ENCODE peak calls at places on chromosomes 4 and X, in seven cellular contexts. One of them, this sample, is unnamed.
A peak's percentile ranks its signal among the peaks of the same experiment; 100 is the strongest.

GRCh38 chrX:41779058-41779564 is 55.1 kb downstream of the GPR82 start:
- DNase-seq in tibial artery: no peak
- DNase-seq in endodermal cell: no peak
- DNase-seq in ascending aorta: no peak
- DNase-seq in K562: no peak
- DNase-seq in A549: peak; percentile 22
- DNase-seq in upper lobe of left lung: no peak
- DNase-seq in this sample: no peak

GRCh38 chr4:185712350-185713024 is 99.5 kb downstream of the SORBS2 start:
- DNase-seq in K562: no peak
- DNase-seq in A549: no peak
- DNase-seq in endodermal cell: no peak
- DNase-seq in ascending aorta: no peak
- DNase-seq in upper lobe of left lung: no peak
- DNase-seq in tibial artery: no peak
- DNase-seq in this sample: no peak

GRCh38 chr4:27218013-27218412 is 357.4 kb downstream of the STIM2 start:
- DNase-seq in endodermal cell: no peak
- DNase-seq in ascending aorta: no peak
- DNase-seq in K562: no peak
- DNase-seq in A549: no peak
- DNase-seq in upper lobe of left lung: no peak
- DNase-seq in tibial artery: no peak
- DNase-seq in this sample: no peak

GRCh38 chr4:183611210-183611830 is 47.7 kb downstream of the RWDD4 start:
- DNase-seq in ascending aorta: no peak
- DNase-seq in upper lobe of left lung: peak; percentile 26
- DNase-seq in endodermal cell: peak; percentile 58
- DNase-seq in A549: no peak
- DNase-seq in K562: no peak
- DNase-seq in tibial artery: no peak
- DNase-seq in this sample: no peak

GRCh38 chrX:123803331-123803983 is 56.4 kb upstream of the XIAP start:
- DNase-seq in ascending aorta: no peak
- DNase-seq in upper lobe of left lung: peak; percentile 41
- DNase-seq in A549: peak; percentile 66
- DNase-seq in tibial artery: peak; percentile 20
- DNase-seq in K562: peak; percentile 68
- DNase-seq in endodermal cell: peak; percentile 60
- DNase-seq in this sample: no peak

GRCh38 chr4:148007303-148007702 is 275.4 kb downstream of the ARHGAP10 start:
- DNase-seq in upper lobe of left lung: no peak
- DNase-seq in ascending aorta: no peak
- DNase-seq in endodermal cell: no peak
- DNase-seq in A549: peak; percentile 66
- DNase-seq in K562: peak; percentile 9
- DNase-seq in tibial artery: no peak
- DNase-seq in this sample: peak; percentile 87

GRCh38 chr4:185470503-185471195 is 884 bp downstream of the CCDC110 start:
- DNase-seq in ascending aorta: peak; percentile 86
- DNase-seq in tibial artery: peak; percentile 60
- DNase-seq in endodermal cell: no peak
- DNase-seq in A549: peak; percentile 8
- DNase-seq in K562: no peak
- DNase-seq in upper lobe of left lung: peak; percentile 58
- DNase-seq in this sample: no peak

GRCh38 chr4:172675232-172675631 is 493.4 kb upstream of the GALNT7 start:
- DNase-seq in upper lobe of left lung: no peak
- DNase-seq in K562: no peak
- DNase-seq in endodermal cell: no peak
- DNase-seq in A549: no peak
- DNase-seq in tibial artery: no peak
- DNase-seq in ascending aorta: no peak
- DNase-seq in this sample: no peak

GRCh38 chr4:34619531-34620109 is 1624.7 kb downstream of the ARAP2 start:
- DNase-seq in tibial artery: no peak
- DNase-seq in endodermal cell: no peak
- DNase-seq in upper lobe of left lung: no peak
- DNase-seq in ascending aorta: no peak
- DNase-seq in A549: no peak
- DNase-seq in K562: no peak
- DNase-seq in this sample: no peak

GRCh38 chr4:76377922-76378321 is 43.0 kb downstream of the CCDC158 start:
- DNase-seq in tibial artery: no peak
- DNase-seq in endodermal cell: peak; percentile 76
- DNase-seq in A549: peak; percentile 15
- DNase-seq in K562: peak; percentile 61
- DNase-seq in upper lobe of left lung: peak; percentile 47
- DNase-seq in ascending aorta: no peak
- DNase-seq in this sample: no peak

GRCh38 chrX:10208953-10209352 is 52.2 kb downstream of the CLCN4 start:
- DNase-seq in tibial artery: no peak
- DNase-seq in endodermal cell: no peak
- DNase-seq in K562: no peak
- DNase-seq in upper lobe of left lung: no peak
- DNase-seq in A549: no peak
- DNase-seq in ascending aorta: no peak
- DNase-seq in this sample: no peak

GRCh38 chrX:135931644-135932487 is 38.4 kb downstream of the SAGE1 start:
- DNase-seq in A549: no peak
- DNase-seq in tibial artery: peak; percentile 22
- DNase-seq in K562: peak; percentile 10
- DNase-seq in upper lobe of left lung: peak; percentile 49
- DNase-seq in ascending aorta: peak; percentile 66
- DNase-seq in endodermal cell: peak; percentile 84
- DNase-seq in this sample: no peak

GRCh38 chrX:40434443-40434842 is 146.3 kb upstream of the ATP6AP2 start:
- DNase-seq in endodermal cell: no peak
- DNase-seq in tibial artery: no peak
- DNase-seq in K562: no peak
- DNase-seq in ascending aorta: no peak
- DNase-seq in A549: no peak
- DNase-seq in upper lobe of left lung: no peak
- DNase-seq in this sample: no peak

GRCh38 chr4:13654158-13654797 is 26.8 kb upstream of the BOD1L1 start:
- DNase-seq in K562: peak; percentile 71
- DNase-seq in endodermal cell: peak; percentile 96
- DNase-seq in A549: peak; percentile 18
- DNase-seq in tibial artery: peak; percentile 79
- DNase-seq in ascending aorta: peak; percentile 89
- DNase-seq in upper lobe of left lung: peak; percentile 73
- DNase-seq in this sample: peak; percentile 92

GRCh38 chr4:8272472-8273428 is 3.2 kb downstream of the HTRA3 start:
- DNase-seq in upper lobe of left lung: no peak
- DNase-seq in tibial artery: no peak
- DNase-seq in endodermal cell: no peak
- DNase-seq in ascending aorta: no peak
- DNase-seq in K562: no peak
- DNase-seq in A549: no peak
- DNase-seq in this sample: no peak

GRCh38 chr4:150583287-150584197 is 1.6 kb downstream of the MAB21L2 start:
- DNase-seq in tibial artery: no peak
- DNase-seq in upper lobe of left lung: peak; percentile 20
- DNase-seq in K562: no peak
- DNase-seq in A549: no peak
- DNase-seq in ascending aorta: no peak
- DNase-seq in endodermal cell: peak; percentile 88
- DNase-seq in this sample: no peak

GRCh38 chr4:109972786-109973528 is 60.3 kb downstream of the EGF start:
- DNase-seq in K562: no peak
- DNase-seq in tibial artery: no peak
- DNase-seq in upper lobe of left lung: no peak
- DNase-seq in A549: no peak
- DNase-seq in endodermal cell: no peak
- DNase-seq in ascending aorta: no peak
- DNase-seq in this sample: no peak

GRCh38 chr4:149914521-149915115 is 99.0 kb upstream of the IQCM start:
- DNase-seq in ascending aorta: no peak
- DNase-seq in tibial artery: no peak
- DNase-seq in A549: peak; percentile 25
- DNase-seq in K562: peak; percentile 32
- DNase-seq in endodermal cell: peak; percentile 86
- DNase-seq in upper lobe of left lung: no peak
- DNase-seq in this sample: no peak

GRCh38 chr4:82284475-82284857 is 89.3 kb downstream of the HNRNPD start:
- DNase-seq in K562: no peak
- DNase-seq in ascending aorta: peak; percentile 66
- DNase-seq in upper lobe of left lung: peak; percentile 33
- DNase-seq in A549: no peak
- DNase-seq in endodermal cell: no peak
- DNase-seq in tibial artery: no peak
- DNase-seq in this sample: no peak

GRCh38 chr4:48772568-48772967 is 7.5 kb downstream of the FRYL start:
- DNase-seq in A549: no peak
- DNase-seq in ascending aorta: no peak
- DNase-seq in tibial artery: no peak
- DNase-seq in K562: no peak
- DNase-seq in endodermal cell: no peak
- DNase-seq in upper lobe of left lung: no peak
- DNase-seq in this sample: no peak

GRCh38 chr4:138689182-138689546 is 326.4 kb upstream of the NOCT start:
- DNase-seq in A549: no peak
- DNase-seq in ascending aorta: no peak
- DNase-seq in K562: no peak
- DNase-seq in endodermal cell: no peak
- DNase-seq in tibial artery: no peak
- DNase-seq in upper lobe of left lung: no peak
- DNase-seq in this sample: no peak

GRCh38 chr4:1082215-1083182 is 30.9 kb downstream of the RNF212 start:
- DNase-seq in endodermal cell: no peak
- DNase-seq in ascending aorta: peak; percentile 91
- DNase-seq in K562: no peak
- DNase-seq in A549: peak; percentile 71
- DNase-seq in upper lobe of left lung: peak; percentile 92
- DNase-seq in tibial artery: peak; percentile 72
- DNase-seq in this sample: no peak

GRCh38 chr4:1080432-1080831 is 32.9 kb downstream of the RNF212 start:
- DNase-seq in ascending aorta: no peak
- DNase-seq in upper lobe of left lung: no peak
- DNase-seq in A549: no peak
- DNase-seq in K562: no peak
- DNase-seq in endodermal cell: no peak
- DNase-seq in tibial artery: no peak
- DNase-seq in this sample: no peak

GRCh38 chr4:1079711-1080265 is 33.6 kb downstream of the RNF212 start:
- DNase-seq in ascending aorta: no peak
- DNase-seq in endodermal cell: no peak
- DNase-seq in K562: no peak
- DNase-seq in tibial artery: no peak
- DNase-seq in upper lobe of left lung: no peak
- DNase-seq in A549: no peak
- DNase-seq in this sample: no peak

GRCh38 chr4:1080961-1081688 is 32.2 kb downstream of the RNF212 start:
- DNase-seq in ascending aorta: no peak
- DNase-seq in upper lobe of left lung: no peak
- DNase-seq in endodermal cell: no peak
- DNase-seq in tibial artery: no peak
- DNase-seq in K562: peak; percentile 35
- DNase-seq in A549: peak; percentile 16
- DNase-seq in this sample: no peak

GRCh38 chr4:1081689-1082040 is 31.7 kb downstream of the RNF212 start:
- DNase-seq in ascending aorta: no peak
- DNase-seq in A549: peak; percentile 23
- DNase-seq in tibial artery: no peak
- DNase-seq in upper lobe of left lung: no peak
- DNase-seq in endodermal cell: no peak
- DNase-seq in K562: no peak
- DNase-seq in this sample: no peak
- H3K4me1 ChIP-seq in ascending aorta: peaks cover 7% of the 10 kb centered on the region
- H3K4me1 ChIP-seq in A549: peaks cover 25% of the 10 kb centered on the region
- H3K4me1 ChIP-seq in tibial artery: peaks cover 4% of the 10 kb centered on the region
- H3K4me1 ChIP-seq in upper lobe of left lung: peaks cover 9% of the 10 kb centered on the region
- H3K4me1 ChIP-seq in endodermal cell: no peaks in the 10 kb centered on the region
- H3K4me1 ChIP-seq in K562: peaks cover 3% of the 10 kb centered on the region
- H3K4me1 ChIP-seq in this sample: no peaks in the 10 kb centered on the region

DNA sequence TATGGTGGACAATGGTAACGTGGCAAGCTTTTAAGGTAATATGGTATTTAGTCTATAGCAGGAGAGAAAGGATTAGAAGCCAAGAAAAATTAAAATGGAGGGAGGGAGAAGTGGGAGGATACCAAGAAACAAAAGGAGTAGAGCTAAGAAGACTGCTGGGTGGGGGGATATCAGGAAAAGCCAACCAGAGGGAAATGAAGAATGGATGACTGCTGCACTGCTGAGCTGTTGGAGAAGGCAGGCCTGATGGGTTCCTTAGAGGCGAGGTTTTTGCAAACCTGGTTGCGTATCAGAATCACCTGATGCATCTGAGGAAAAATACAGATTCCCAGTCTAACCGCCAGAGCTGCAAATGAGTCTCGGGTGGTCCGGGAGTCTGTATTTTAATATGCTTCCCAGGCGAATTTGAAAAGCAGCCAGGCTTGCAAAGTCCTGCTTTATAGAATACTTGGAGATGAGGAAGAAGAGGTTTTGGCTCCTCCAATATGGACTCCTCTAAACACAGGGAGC is 1.5 kb downstream of the PGRMC1 start:
- DNase-seq in A549: no peak
- DNase-seq in endodermal cell: peak; percentile 50
- DNase-seq in tibial artery: no peak
- DNase-seq in K562: no peak
- DNase-seq in upper lobe of left lung: no peak
- DNase-seq in ascending aorta: no peak
- DNase-seq in this sample: no peak
- H3K4me1 ChIP-seq in A549: peaks cover 42% of the 10 kb centered on the region
- H3K4me1 ChIP-seq in endodermal cell: no peaks in the 10 kb centered on the region
- H3K4me1 ChIP-seq in tibial artery: no peaks in the 10 kb centered on the region
- H3K4me1 ChIP-seq in K562: peaks cover 9% of the 10 kb centered on the region
- H3K4me1 ChIP-seq in upper lobe of left lung: no peaks in the 10 kb centered on the region
- H3K4me1 ChIP-seq in ascending aorta: no peaks in the 10 kb centered on the region
- H3K4me1 ChIP-seq in this sample: no peaks in the 10 kb centered on the region

GRCh38 chrX:2700405-2701320 is 9.6 kb downstream of the CD99 start:
- DNase-seq in upper lobe of left lung: no peak
- DNase-seq in tibial artery: no peak
- DNase-seq in A549: no peak
- DNase-seq in endodermal cell: no peak
- DNase-seq in K562: no peak
- DNase-seq in ascending aorta: no peak
- DNase-seq in this sample: no peak
- H3K4me1 ChIP-seq in upper lobe of left lung: peaks cover 76% of the 10 kb centered on the region
- H3K4me1 ChIP-seq in tibial artery: peaks cover 55% of the 10 kb centered on the region
- H3K4me1 ChIP-seq in A549: peaks cover 24% of the 10 kb centered on the region
- H3K4me1 ChIP-seq in endodermal cell: no peaks in the 10 kb centered on the region
- H3K4me1 ChIP-seq in K562: peaks cover 6% of the 10 kb centered on the region
- H3K4me1 ChIP-seq in ascending aorta: no peaks in the 10 kb centered on the region
- H3K4me1 ChIP-seq in this sample: peaks cover 100% of the 10 kb centered on the region

GRCh38 chr4:108885211-108885610 is 122.4 kb upstream of the ETNPPL start:
- DNase-seq in endodermal cell: no peak
- DNase-seq in K562: no peak
- DNase-seq in ascending aorta: no peak
- DNase-seq in A549: no peak
- DNase-seq in tibial artery: no peak
- DNase-seq in upper lobe of left lung: no peak
- DNase-seq in this sample: no peak
- H3K4me1 ChIP-seq in endodermal cell: peaks cover 2% of the 10 kb centered on the region
- H3K4me1 ChIP-seq in K562: no peaks in the 10 kb centered on the region
- H3K4me1 ChIP-seq in ascending aorta: no peaks in the 10 kb centered on the region
- H3K4me1 ChIP-seq in A549: no peaks in the 10 kb centered on the region
- H3K4me1 ChIP-seq in tibial artery: peaks cover 4% of the 10 kb centered on the region
- H3K4me1 ChIP-seq in upper lobe of left lung: no peaks in the 10 kb centered on the region
- H3K4me1 ChIP-seq in this sample: no peaks in the 10 kb centered on the region